ENCODE peak calls at places on chromosome 9, in nine cellular contexts. One of them, this sample, is unnamed.

GRCh38 chr9:34254141-34254913 is 74.7 kb downstream of the KIF24 start:
- DNase-seq in HL-60: no peak
- DNase-seq in lung: no peak
- DNase-seq in heart left ventricle: no peak
- DNase-seq in GM06990: no peak
- DNase-seq in bronchial epithelial cell: peak; percentile 97
- DNase-seq in fibroblast of mammary gland: peak; percentile 87
- DNase-seq in esophagus squamous epithelium: no peak
- DNase-seq in mammary epithelial cell: peak; percentile 94
- DNase-seq in this sample: no peak

GRCh38 chr9:134514503-134514902 is 127.1 kb upstream of the COL5A1 start:
- DNase-seq in HL-60: no peak
- DNase-seq in lung: no peak
- DNase-seq in heart left ventricle: no peak
- DNase-seq in GM06990: no peak
- DNase-seq in bronchial epithelial cell: no peak
- DNase-seq in fibroblast of mammary gland: no peak
- DNase-seq in esophagus squamous epithelium: no peak
- DNase-seq in mammary epithelial cell: no peak
- DNase-seq in this sample: no peak

GRCh38 chr9:129414377-129415021 is 206.4 kb downstream of the C9orf50 start:
- DNase-seq in HL-60: peak; percentile 18
- DNase-seq in lung: no peak
- DNase-seq in heart left ventricle: peak; percentile 45
- DNase-seq in GM06990: no peak
- DNase-seq in bronchial epithelial cell: no peak
- DNase-seq in fibroblast of mammary gland: peak; percentile 42
- DNase-seq in esophagus squamous epithelium: no peak
- DNase-seq in mammary epithelial cell: peak; percentile 7
- DNase-seq in this sample: peak; percentile 75

GRCh38 chr9:96327694-96328352 is 25.8 kb upstream of the HSD17B3 start:
- DNase-seq in HL-60: peak; percentile 29
- DNase-seq in lung: no peak
- DNase-seq in heart left ventricle: peak; percentile 24
- DNase-seq in GM06990: no peak
- DNase-seq in bronchial epithelial cell: peak; percentile 57
- DNase-seq in fibroblast of mammary gland: peak; percentile 68
- DNase-seq in esophagus squamous epithelium: no peak
- DNase-seq in mammary epithelial cell: peak; percentile 38
- DNase-seq in this sample: peak; percentile 19

GRCh38 chr9:2230362-2230761 is 215.2 kb downstream of the SMARCA2 start:
- DNase-seq in HL-60: no peak
- DNase-seq in lung: no peak
- DNase-seq in heart left ventricle: no peak
- DNase-seq in GM06990: no peak
- DNase-seq in bronchial epithelial cell: peak; percentile 44
- DNase-seq in fibroblast of mammary gland: no peak
- DNase-seq in esophagus squamous epithelium: no peak
- DNase-seq in mammary epithelial cell: peak; percentile 18
- DNase-seq in this sample: no peak

GRCh38 chr9:123517512-123517911 is 161.5 kb downstream of the CRB2 start:
- DNase-seq in HL-60: no peak
- DNase-seq in lung: no peak
- DNase-seq in heart left ventricle: no peak
- DNase-seq in GM06990: no peak
- DNase-seq in bronchial epithelial cell: no peak
- DNase-seq in fibroblast of mammary gland: no peak
- DNase-seq in esophagus squamous epithelium: no peak
- DNase-seq in mammary epithelial cell: no peak
- DNase-seq in this sample: no peak

GRCh38 chr9:136689108-136689460 is 1.8 kb upstream of the AGPAT2 start:
- DNase-seq in HL-60: no peak
- DNase-seq in lung: no peak
- DNase-seq in heart left ventricle: no peak
- DNase-seq in GM06990: no peak
- DNase-seq in bronchial epithelial cell: no peak
- DNase-seq in fibroblast of mammary gland: no peak
- DNase-seq in esophagus squamous epithelium: no peak
- DNase-seq in mammary epithelial cell: no peak
- DNase-seq in this sample: no peak

GRCh38 chr9:95449016-95449415 is 67.8 kb downstream of the PTCH1 start:
- DNase-seq in HL-60: no peak
- DNase-seq in lung: no peak
- DNase-seq in heart left ventricle: no peak
- DNase-seq in GM06990: no peak
- DNase-seq in bronchial epithelial cell: no peak
- DNase-seq in fibroblast of mammary gland: no peak
- DNase-seq in esophagus squamous epithelium: no peak
- DNase-seq in mammary epithelial cell: no peak
- DNase-seq in this sample: no peak

GRCh38 chr9:131915181-131915580 is 164.5 kb downstream of the MED27 start:
- DNase-seq in HL-60: no peak
- DNase-seq in lung: no peak
- DNase-seq in heart left ventricle: no peak
- DNase-seq in GM06990: no peak
- DNase-seq in bronchial epithelial cell: peak; percentile 35
- DNase-seq in fibroblast of mammary gland: peak; percentile 58
- DNase-seq in esophagus squamous epithelium: no peak
- DNase-seq in mammary epithelial cell: no peak
- DNase-seq in this sample: no peak

GRCh38 chr9:99162759-99163364 is 57.9 kb downstream of the TGFBR1 start:
- DNase-seq in HL-60: no peak
- DNase-seq in lung: no peak
- DNase-seq in heart left ventricle: no peak
- DNase-seq in GM06990: no peak
- DNase-seq in bronchial epithelial cell: peak; percentile 33
- DNase-seq in fibroblast of mammary gland: peak; percentile 65
- DNase-seq in esophagus squamous epithelium: no peak
- DNase-seq in mammary epithelial cell: no peak
- DNase-seq in this sample: no peak
- TF ChIP-seq CTCF in HL-60: no peak
- TF ChIP-seq CTCF in lung: peak; percentile 26
- TF ChIP-seq CTCF in heart left ventricle: peak; percentile 51
- TF ChIP-seq CTCF in GM06990: peak; percentile 46
- TF ChIP-seq CTCF in bronchial epithelial cell: peak; percentile 43
- TF ChIP-seq CTCF in fibroblast of mammary gland: peak; percentile 71
- TF ChIP-seq CTCF in esophagus squamous epithelium: peak; percentile 26
- TF ChIP-seq CTCF in mammary epithelial cell: peak; percentile 68
- TF ChIP-seq CTCF in this sample: peak; percentile 69

GRCh38 chr9:76905984-76906861 is at the start of gene PRUNE2:
- DNase-seq in HL-60: peak; percentile 23
- DNase-seq in lung: peak; percentile 69
- DNase-seq in heart left ventricle: peak; percentile 49
- DNase-seq in GM06990: peak; percentile 54
- DNase-seq in bronchial epithelial cell: peak; percentile 50
- DNase-seq in fibroblast of mammary gland: peak; percentile 86
- DNase-seq in esophagus squamous epithelium: no peak
- DNase-seq in mammary epithelial cell: peak; percentile 69
- DNase-seq in this sample: peak; percentile 76
- H3K4me3 ChIP-seq in HL-60: no peak within 1 kb of the TSS
- H3K4me3 ChIP-seq in lung: peak within 1 kb of the TSS; percentile 3
- H3K4me3 ChIP-seq in heart left ventricle: peak within 1 kb of the TSS; percentile 57
- H3K4me3 ChIP-seq in GM06990: no peak within 1 kb of the TSS
- H3K4me3 ChIP-seq in bronchial epithelial cell: no peak within 1 kb of the TSS
- H3K4me3 ChIP-seq in fibroblast of mammary gland: peak within 1 kb of the TSS; percentile 83
- H3K4me3 ChIP-seq in esophagus squamous epithelium: peak within 1 kb of the TSS; percentile 47
- H3K4me3 ChIP-seq in mammary epithelial cell: peak within 1 kb of the TSS; percentile 27
- H3K4me3 ChIP-seq in this sample: peak within 1 kb of the TSS; percentile 23

GRCh38 chr9:109248133-109248581 is 72.7 kb downstream of the EPB41L4B start:
- DNase-seq in HL-60: no peak
- DNase-seq in lung: no peak
- DNase-seq in heart left ventricle: no peak
- DNase-seq in GM06990: no peak
- DNase-seq in bronchial epithelial cell: no peak
- DNase-seq in fibroblast of mammary gland: peak; percentile 15
- DNase-seq in esophagus squamous epithelium: no peak
- DNase-seq in mammary epithelial cell: no peak
- DNase-seq in this sample: no peak

GRCh38 chr9:109250771-109251079 is 70.1 kb downstream of the EPB41L4B start:
- DNase-seq in HL-60: no peak
- DNase-seq in lung: no peak
- DNase-seq in heart left ventricle: no peak
- DNase-seq in GM06990: no peak
- DNase-seq in bronchial epithelial cell: no peak
- DNase-seq in fibroblast of mammary gland: no peak
- DNase-seq in esophagus squamous epithelium: no peak
- DNase-seq in mammary epithelial cell: no peak
- DNase-seq in this sample: no peak

GRCh38 chr9:109251080-109251775 is 69.6 kb downstream of the EPB41L4B start:
- DNase-seq in HL-60: peak; percentile 3
- DNase-seq in lung: no peak
- DNase-seq in heart left ventricle: no peak
- DNase-seq in GM06990: no peak
- DNase-seq in bronchial epithelial cell: peak; percentile 89
- DNase-seq in fibroblast of mammary gland: no peak
- DNase-seq in esophagus squamous epithelium: no peak
- DNase-seq in mammary epithelial cell: peak; percentile 79
- DNase-seq in this sample: peak; percentile 76

GRCh38 chr9:109250311-109250741 is 70.5 kb downstream of the EPB41L4B start:
- DNase-seq in HL-60: no peak
- DNase-seq in lung: no peak
- DNase-seq in heart left ventricle: no peak
- DNase-seq in GM06990: no peak
- DNase-seq in bronchial epithelial cell: no peak
- DNase-seq in fibroblast of mammary gland: no peak
- DNase-seq in esophagus squamous epithelium: no peak
- DNase-seq in mammary epithelial cell: no peak
- DNase-seq in this sample: no peak

GRCh38 chr9:109249615-109250014 is 71.2 kb downstream of the EPB41L4B start:
- DNase-seq in HL-60: no peak
- DNase-seq in lung: no peak
- DNase-seq in heart left ventricle: no peak
- DNase-seq in GM06990: no peak
- DNase-seq in bronchial epithelial cell: no peak
- DNase-seq in fibroblast of mammary gland: no peak
- DNase-seq in esophagus squamous epithelium: no peak
- DNase-seq in mammary epithelial cell: no peak
- DNase-seq in this sample: no peak
- TF ChIP-seq CTCF in HL-60: no peak
- TF ChIP-seq CTCF in lung: no peak
- TF ChIP-seq CTCF in heart left ventricle: no peak
- TF ChIP-seq CTCF in GM06990: no peak
- TF ChIP-seq CTCF in bronchial epithelial cell: no peak
- TF ChIP-seq CTCF in fibroblast of mammary gland: no peak
- TF ChIP-seq CTCF in esophagus squamous epithelium: no peak
- TF ChIP-seq CTCF in mammary epithelial cell: no peak
- TF ChIP-seq CTCF in this sample: no peak

DNA sequence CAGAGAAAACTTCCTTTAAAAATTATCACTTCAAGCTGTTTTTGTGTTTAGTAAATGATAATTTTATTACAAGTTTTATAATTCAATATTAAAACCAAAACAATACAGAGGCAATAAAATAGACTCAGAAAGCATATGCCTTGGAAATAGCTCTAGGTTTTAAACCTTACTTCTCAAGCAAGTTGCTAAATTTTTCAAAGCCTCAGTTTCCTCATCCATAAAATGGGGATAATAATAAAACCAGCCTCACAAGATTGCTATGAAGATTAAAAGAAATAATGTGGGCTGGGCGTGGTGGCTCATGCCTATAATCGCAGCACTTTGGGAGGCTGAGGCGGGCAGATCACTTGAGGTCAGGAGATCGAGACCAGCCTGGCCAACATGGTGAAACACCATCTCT is 62.8 kb downstream of the TTLL11 start:
- DNase-seq in HL-60: no peak
- DNase-seq in lung: no peak
- DNase-seq in heart left ventricle: no peak
- DNase-seq in GM06990: no peak
- DNase-seq in bronchial epithelial cell: no peak
- DNase-seq in fibroblast of mammary gland: no peak
- DNase-seq in esophagus squamous epithelium: no peak
- DNase-seq in mammary epithelial cell: no peak
- DNase-seq in this sample: no peak
- H3K4me3 ChIP-seq in HL-60: no peak overlapping the region
- H3K4me3 ChIP-seq in lung: no peak overlapping the region
- H3K4me3 ChIP-seq in heart left ventricle: no peak overlapping the region
- H3K4me3 ChIP-seq in GM06990: no peak overlapping the region
- H3K4me3 ChIP-seq in bronchial epithelial cell: no peak overlapping the region
- H3K4me3 ChIP-seq in fibroblast of mammary gland: no peak overlapping the region
- H3K4me3 ChIP-seq in esophagus squamous epithelium: no peak overlapping the region
- H3K4me3 ChIP-seq in mammary epithelial cell: no peak overlapping the region
- H3K4me3 ChIP-seq in this sample: no peak overlapping the region

This sample was measured in thyroid gland.